ENCODE peak calls at places on chromosomes 3 and 15, in ten cellular contexts. Y is GM12865; V is left ventricle myocardium inferior; M is psoas muscle; S is sigmoid colon; H is Caco-2; U is GM10248; K is activated CD8-positive, alpha-beta T cell treated with anti-CD3 and anti-CD28 coated beads for 36 hours; X is RWPE1; C is GM20000. F is an unnamed sample.

GRCh38 chr3:177385831-177386301 is 188.6 kb upstream of the TBL1XR1 start:
- DNase-seq in C (no peak), Y (no peak), K (no peak), H (no peak), M (no peak), U (no peak), S (no peak), V (no peak), X (peak; percentile 26), F (no peak)

GRCh38 chr3:140242818-140243276 is 307.9 kb downstream of the CLSTN2 start:
- DNase-seq in K (no peak), H (no peak), X (peak; percentile 13), U (no peak), M (peak; percentile 40), C (no peak), S (no peak), Y (no peak), V (no peak), F (no peak)

GRCh38 chr3:41304603-41305002 is 105.3 kb downstream of the CTNNB1 start:
- DNase-seq in X (no peak), U (no peak), M (no peak), K (no peak), H (no peak), V (no peak), Y (no peak), S (no peak), C (no peak), F (no peak)

GRCh38 chr3:59436164-59436958 is 386.5 kb upstream of the CFAP20DC start:
- DNase-seq in M (no peak), H (no peak), C (no peak), V (no peak), S (no peak), K (no peak), Y (no peak), U (no peak), X (no peak), F (no peak)

GRCh38 chr3:125324341-125324740 is 50.8 kb downstream of the ZNF148 start:
- DNase-seq in C (no peak), K (no peak), X (no peak), Y (no peak), V (no peak), S (no peak), M (no peak), U (no peak), H (no peak), F (no peak)

GRCh38 chr15:57432141-57432701 is 55.9 kb downstream of the CGNL1 start:
- DNase-seq in X (no peak), U (no peak), V (no peak), Y (no peak), H (no peak), S (no peak), C (no peak), M (no peak), K (no peak), F (no peak)

GRCh38 chr3:150764607-150765366 is 1.8 kb upstream of the SIAH2 start:
- DNase-seq in X (no peak), K (no peak), H (no peak), U (no peak), S (no peak), Y (no peak), M (no peak), C (no peak), V (no peak), F (no peak)

GRCh38 chr3:42539871-42540714 is 37.6 kb downstream of the VIPR1 start:
- DNase-seq in X (peak; percentile 62), V (no peak), K (peak; percentile 77), S (peak; percentile 61), Y (peak; percentile 62), U (peak; percentile 81), C (peak; percentile 85), H (peak; percentile 87), M (no peak), F (peak; percentile 84)

GRCh38 chr3:111579495-111579894 is 15.7 kb downstream of the ZBED2 start:
- DNase-seq in S (no peak), K (no peak), Y (no peak), M (no peak), V (no peak), H (no peak), X (no peak), U (no peak), C (no peak), F (no peak)

GRCh38 chr3:111577113-111577512 is 18.0 kb downstream of the ZBED2 start:
- DNase-seq in U (no peak), C (no peak), H (no peak), Y (no peak), V (no peak), M (no peak), K (no peak), X (no peak), S (no peak), F (no peak)

GRCh38 chr3:111578867-111579266 is 16.3 kb downstream of the ZBED2 start:
- DNase-seq in C (no peak), Y (no peak), K (no peak), U (no peak), V (no peak), H (no peak), S (no peak), X (no peak), M (no peak), F (no peak)

GRCh38 chr3:111581403-111582113 is 13.6 kb downstream of the ZBED2 start:
- DNase-seq in S (no peak), K (no peak), U (no peak), Y (no peak), C (no peak), M (no peak), H (no peak), V (no peak), X (no peak), F (no peak)

GRCh38 chr3:111577798-111578685 is 17.1 kb downstream of the ZBED2 start:
- DNase-seq in M (no peak), C (peak; percentile 45), Y (peak; percentile 52), K (no peak), X (peak; percentile 78), S (no peak), V (no peak), U (peak; percentile 28), H (peak; percentile 48), F (peak; percentile 44)
- TF ChIP-seq CTCF in M (no peak), C (peak; percentile 44), Y (peak; percentile 33), K (peak; percentile 64), X (peak; percentile 61), S (no peak), V (peak; percentile 50), U (peak; percentile 45), H (no peak), F (peak; percentile 7)

GRCh38 chr3:134334901-134335280 is 39.4 kb downstream of the AMOTL2 start:
- DNase-seq in V (no peak), S (no peak), M (no peak), C (no peak), X (no peak), H (no peak), K (no peak), Y (no peak), U (no peak), F (no peak)

GRCh38 chr3:134334231-134334900 is 39.9 kb downstream of the AMOTL2 start:
- DNase-seq in V (no peak), C (no peak), S (no peak), U (no peak), H (no peak), Y (no peak), X (no peak), K (no peak), M (no peak), F (no peak)

GRCh38 chr3:134331811-134332199 is 42.4 kb downstream of the AMOTL2 start:
- DNase-seq in V (no peak), X (no peak), S (no peak), K (no peak), U (no peak), H (no peak), M (no peak), C (no peak), Y (no peak), F (no peak)

GRCh38 chr3:134332344-134332743 is 41.9 kb downstream of the AMOTL2 start:
- DNase-seq in V (no peak), S (no peak), X (peak; percentile 67), C (no peak), U (no peak), Y (no peak), M (peak; percentile 13), H (no peak), K (no peak), F (no peak)

DNA sequence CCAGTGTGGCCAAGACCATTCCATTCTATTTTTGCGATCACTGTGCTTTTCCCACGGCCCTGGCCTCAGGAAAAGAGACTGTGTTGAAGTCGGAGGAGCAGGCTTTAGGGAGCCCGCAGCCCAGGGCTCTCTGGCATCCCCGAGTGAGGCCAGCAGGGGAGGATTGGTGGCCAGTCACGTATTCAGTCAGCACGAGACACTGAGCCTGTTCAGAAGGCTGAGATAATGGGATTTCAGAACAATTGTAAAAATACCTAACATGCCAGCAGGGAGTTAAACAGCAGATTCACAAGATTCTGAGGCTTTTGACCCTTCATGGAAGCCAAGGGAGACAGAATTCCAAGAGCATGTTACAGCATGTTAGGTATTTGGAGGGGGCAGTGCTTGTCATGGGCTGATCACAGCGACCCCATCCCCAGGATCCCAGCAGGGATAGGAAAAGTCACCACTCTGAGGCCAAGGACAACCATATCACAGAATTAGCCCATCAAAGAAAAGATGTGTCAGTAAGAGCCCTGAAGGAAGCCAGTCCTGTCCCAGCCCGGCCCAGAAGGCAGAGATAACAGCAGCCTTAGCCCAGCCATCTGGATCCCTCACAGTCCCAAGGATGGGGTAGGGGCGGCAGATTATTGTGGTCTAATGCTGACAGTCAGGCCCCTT is 40.6 kb downstream of the AMOTL2 start:
- DNase-seq in X (no peak), C (no peak), Y (no peak), U (no peak), H (peak; percentile 88), S (peak; percentile 70), M (no peak), K (no peak), V (no peak), F (no peak)
- TF ChIP-seq CTCF in X (no peak), C (no peak), Y (no peak), U (no peak), H (peak; percentile 36), S (peak; percentile 8), M (no peak), K (no peak), V (peak; percentile 29), F (no peak)

DNA sequence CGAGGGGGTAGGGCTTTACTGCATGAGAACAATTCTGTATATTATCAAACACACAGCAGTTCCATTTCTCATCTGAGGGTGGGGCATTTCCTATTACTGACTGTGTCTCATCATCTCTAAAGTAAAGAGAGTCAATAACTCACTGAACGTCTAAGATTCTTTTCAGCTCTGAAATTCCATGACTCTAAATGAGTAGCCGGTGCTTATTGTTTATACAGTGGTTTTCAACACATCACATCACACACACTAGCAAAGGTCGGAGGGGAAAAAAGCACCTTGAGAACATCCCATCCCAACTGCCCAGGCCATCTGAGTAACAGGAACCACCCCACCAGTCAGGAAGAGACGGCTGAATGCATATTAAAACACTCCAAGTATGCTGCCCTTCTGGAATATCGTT is 196.0 kb downstream of the SUCLG2 start:
- DNase-seq in Y (no peak), K (no peak), X (no peak), H (no peak), M (no peak), C (no peak), U (no peak), S (no peak), V (no peak), F (no peak)
- TF ChIP-seq CTCF in Y (no peak), K (no peak), X (no peak), H (no peak), M (no peak), C (no peak), U (no peak), S (no peak), V (no peak), F (no peak)

DNA sequence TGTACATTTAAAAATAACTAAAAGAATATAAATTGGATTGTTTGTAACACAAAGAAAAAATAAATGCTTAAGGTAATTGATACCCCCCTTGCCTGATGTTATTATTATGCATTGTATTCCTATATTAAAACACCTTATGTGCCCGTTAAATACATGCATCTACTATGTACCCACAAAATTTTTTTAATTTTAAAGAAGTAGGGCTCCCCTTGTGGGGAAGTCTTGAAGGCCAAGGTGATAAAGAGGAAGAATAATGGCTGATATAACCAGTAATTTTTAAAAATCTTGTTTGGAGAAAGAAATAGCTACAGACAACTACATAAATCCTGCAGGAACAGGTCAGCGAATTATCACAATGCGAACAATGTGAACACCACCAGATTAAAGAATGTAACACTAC is 451.7 kb upstream of the ARHGEF26 start:
- DNase-seq in C (no peak), X (no peak), K (no peak), H (no peak), U (no peak), V (no peak), Y (no peak), M (no peak), S (no peak), F (no peak)
- TF ChIP-seq CTCF in C (no peak), X (no peak), K (no peak), H (no peak), U (no peak), V (no peak), Y (no peak), M (no peak), S (no peak), F (no peak)